ENCODE peak calls at places on chromosomes 16 and 17, in six cellular contexts. G is right atrium auricular region; L is uterus; Z is GM23248; J is CD4-positive, alpha-beta memory T cell; W is hepatocyte. A is an unnamed sample.

GRCh38 chr17:80577876-80578275 is 33.2 kb downstream of the RPTOR start:
- DNase-seq in W (no peak), Z (no peak), J (no peak), G (no peak), L (no peak), A (no peak)

GRCh38 chr17:6577686-6578263 is 21.4 kb upstream of the PITPNM3 start:
- DNase-seq in G (no peak), J (no peak), Z (no peak), L (no peak), W (no peak), A (no peak)

GRCh38 chr16:593406-593805 is 3.5 kb downstream of the RAB40C start:
- DNase-seq in Z (no peak), G (no peak), W (peak; percentile 84), L (no peak), J (no peak), A (no peak)

GRCh38 chr16:85123891-85124635 is 11.8 kb upstream of the CIBAR2 start:
- DNase-seq in G (peak; percentile 94), L (peak; percentile 75), W (peak; percentile 41), Z (peak; percentile 74), J (no peak), A (no peak)

GRCh38 chr17:4182043-4182442 is 39.0 kb downstream of the CYB5D2 start:
- DNase-seq in L (no peak), G (no peak), Z (no peak), W (no peak), J (no peak), A (no peak)

GRCh38 chr17:1515640-1516402 is 591 bp downstream of the INPP5K start:
- DNase-seq in J (peak; percentile 65), W (peak; percentile 88), L (peak; percentile 42), Z (peak; percentile 92), G (peak; percentile 81), A (peak; percentile 80)

GRCh38 chr16:35599429-35600165 is 2140.2 kb downstream of the TP53TG3F start:
- DNase-seq in J (no peak), Z (no peak), W (no peak), G (no peak), L (no peak), A (no peak)

GRCh38 chr16:86609115-86609514 is 30.8 kb downstream of the FOXL1 start:
- DNase-seq in Z (peak; percentile 86), G (no peak), J (no peak), L (no peak), W (no peak), A (no peak)

GRCh38 chr17:63932008-63932561 is at the start of gene CD79B:
- DNase-seq in W (no peak), J (peak; percentile 41), G (no peak), Z (no peak), L (no peak), A (no peak)

GRCh38 chr16:48542020-48542473 is 67.9 kb downstream of the N4BP1 start:
- DNase-seq in G (peak; percentile 87), Z (peak; percentile 82), W (peak; percentile 41), J (no peak), L (no peak), A (peak; percentile 21)

GRCh38 chr17:59627770-59628171 is 8.1 kb downstream of the CLTC start:
- DNase-seq in Z (no peak), W (no peak), J (no peak), L (no peak), G (no peak), A (no peak)

GRCh38 chr17:32445075-32445427 is 741 bp downstream of the PSMD11 start:
- DNase-seq in W (peak; percentile 70), L (no peak), G (no peak), Z (peak; percentile 90), J (no peak), A (peak; percentile 27)

GRCh38 chr16:17817260-17817659 is 346.5 kb upstream of the XYLT1 start:
- DNase-seq in Z (no peak), G (no peak), J (no peak), W (no peak), L (no peak), A (no peak)

GRCh38 chr17:27577124-27577761 is 53.7 kb upstream of the LGALS9 start:
- DNase-seq in J (no peak), L (no peak), W (peak; percentile 68), G (no peak), Z (peak; percentile 82), A (peak; percentile 76)

GRCh38 chr16:60203525-60204124 is 1469.5 kb upstream of the GOT2 start:
- DNase-seq in W (peak; percentile 14), J (no peak), G (no peak), L (no peak), Z (peak; percentile 29), A (no peak)

GRCh38 chr16:82990155-82990554 is 363.4 kb downstream of the CDH13 start:
- DNase-seq in L (no peak), Z (peak; percentile 80), W (no peak), G (no peak), J (no peak), A (no peak)

GRCh38 chr17:17151541-17151940 is 54.6 kb downstream of the PLD6 start:
- DNase-seq in Z (peak; percentile 75), J (no peak), L (no peak), W (no peak), G (no peak), A (no peak)

GRCh38 chr16:60636117-60636516 is 1400.1 kb downstream of the CDH8 start:
- DNase-seq in J (no peak), Z (no peak), G (no peak), L (no peak), W (peak; percentile 26), A (no peak)

GRCh38 chr16:2152695-2153506 is 2.7 kb upstream of the TRAF7 start:
- DNase-seq in J (no peak), Z (peak; percentile 23), L (no peak), G (no peak), W (peak; percentile 53), A (peak; percentile 67)

GRCh38 chr17:76532072-76532651 is 5.3 kb downstream of the CYGB start:
- DNase-seq in G (no peak), J (no peak), W (no peak), Z (no peak), L (no peak), A (no peak)

GRCh38 chr16:84607694-84608093 is 10.2 kb downstream of the COTL1 start:
- DNase-seq in J (peak; percentile 52), G (no peak), L (no peak), W (no peak), Z (no peak), A (no peak)

GRCh38 chr17:76365256-76365903 is 11.7 kb upstream of the PRPSAP1 start:
- DNase-seq in W (no peak), Z (peak; percentile 34), J (no peak), G (no peak), L (no peak), A (no peak)

GRCh38 chr17:82648761-82649474 is 674 bp upstream of the WDR45B start:
- DNase-seq in L (peak; percentile 77), Z (no peak), W (no peak), G (peak; percentile 68), J (peak; percentile 51), A (peak; percentile 75)

GRCh38 chr16:53094013-53094630 is 39.3 kb downstream of the CHD9 start:
- DNase-seq in W (peak; percentile 51), Z (no peak), G (peak; percentile 73), J (peak; percentile 19), L (no peak), A (no peak)

GRCh38 chr16:14029658-14030057 is 41.5 kb upstream of the MRTFB start:
- DNase-seq in L (no peak), G (no peak), J (no peak), Z (no peak), W (no peak), A (no peak)

DNA sequence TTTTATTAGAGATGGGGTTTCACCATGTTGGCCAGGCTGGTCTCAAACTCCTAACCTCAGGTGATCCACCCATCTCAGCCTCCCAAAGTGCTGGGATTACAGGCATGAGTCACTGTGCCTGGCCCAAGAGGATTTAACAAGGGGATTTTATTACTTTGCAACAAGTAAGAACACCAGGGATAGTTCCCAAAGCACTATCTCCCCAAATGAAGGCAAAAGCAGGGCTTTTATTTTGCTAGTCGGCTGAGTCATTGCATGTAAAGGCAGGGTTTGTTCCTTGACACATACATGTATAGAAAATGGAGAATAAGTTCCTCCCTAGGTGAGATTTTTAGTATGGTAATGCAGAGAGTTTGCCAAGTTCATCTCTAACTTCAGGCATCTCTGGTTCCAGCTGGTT is 24.0 kb downstream of the REXO5 start:
- DNase-seq in G (no peak), L (no peak), Z (no peak), W (no peak), J (no peak), A (no peak)
- H3K27ac ChIP-seq in G (no peak overlapping the region), L (no peak overlapping the region), Z (no peak overlapping the region), W (no peak overlapping the region), J (no peak overlapping the region), A (no peak overlapping the region)

DNA sequence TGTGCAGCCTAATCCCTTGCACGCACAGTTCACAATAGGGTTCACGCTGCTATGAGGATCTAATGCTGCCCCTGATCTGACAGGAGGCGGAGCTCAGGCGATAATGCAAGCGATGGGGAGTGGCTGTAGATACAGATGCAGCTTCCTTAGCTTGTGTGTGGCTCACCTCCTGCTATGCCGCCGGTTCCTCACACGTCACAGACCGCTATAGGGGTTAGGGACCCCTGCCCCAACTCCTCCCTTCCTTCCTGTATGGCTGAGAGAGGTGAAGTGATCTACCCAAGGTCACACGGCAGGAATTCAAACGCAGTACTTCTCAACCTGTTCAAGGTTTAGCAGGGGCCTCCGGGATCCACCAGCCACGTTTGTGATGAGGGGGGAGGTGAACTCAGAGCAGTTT is 13.4 kb upstream of the PLLP start:
- DNase-seq in G (no peak), W (no peak), J (peak; percentile 72), L (no peak), Z (no peak), A (no peak)
- H3K36me3 ChIP-seq in G (no peaks in the 10 kb centered on the region), W (no peaks in the 10 kb centered on the region), J (no peaks in the 10 kb centered on the region), L (no peaks in the 10 kb centered on the region), Z (no peaks in the 10 kb centered on the region), A (no peaks in the 10 kb centered on the region)

GRCh38 chr16:62644030-62644812 is 608.0 kb upstream of the CDH8 start:
- DNase-seq in G (no peak), W (no peak), L (no peak), J (no peak), Z (no peak), A (no peak)

GRCh38 chr16:62642677-62643076 is 606.4 kb upstream of the CDH8 start:
- DNase-seq in J (no peak), G (no peak), L (no peak), W (no peak), Z (no peak), A (no peak)

GRCh38 chr16:62638964-62639861 is 603.0 kb upstream of the CDH8 start:
- DNase-seq in L (no peak), Z (peak; percentile 9), J (no peak), G (no peak), W (no peak), A (no peak)

GRCh38 chr16:62638324-62638911 is 602.2 kb upstream of the CDH8 start:
- DNase-seq in L (no peak), W (no peak), G (no peak), J (no peak), Z (no peak), A (no peak)

DNA sequence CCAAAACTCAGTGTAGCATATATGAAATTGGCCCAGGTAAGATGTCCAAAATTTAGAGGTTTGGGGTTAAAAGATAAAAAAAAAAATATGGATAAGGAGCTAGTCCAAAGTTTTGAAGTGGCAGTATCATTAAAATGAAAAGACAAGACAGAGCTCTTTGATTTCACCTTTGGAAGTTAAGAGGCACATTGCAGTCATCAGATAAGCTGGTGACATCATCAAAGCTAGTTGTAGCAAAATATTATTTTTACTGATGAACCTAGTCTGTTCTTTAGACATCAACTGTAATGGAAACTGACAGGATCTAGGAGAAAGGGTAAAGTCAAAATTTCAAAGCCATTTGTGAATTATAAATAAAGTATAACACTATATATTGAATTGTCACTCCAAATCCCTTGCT is 603.7 kb upstream of the CDH8 start:
- DNase-seq in W (no peak), Z (no peak), G (no peak), J (no peak), L (no peak), A (no peak)
- H3K9me3 ChIP-seq in W (no peaks in the 10 kb centered on the region), Z (no peaks in the 10 kb centered on the region), G (no peaks in the 10 kb centered on the region), J (no peaks in the 10 kb centered on the region), L (no peaks in the 10 kb centered on the region), A (no peaks in the 10 kb centered on the region)

GRCh38 chr17:75238684-75239191 is 22.7 kb downstream of the GGA3 start:
- DNase-seq in Z (peak; percentile 81), G (no peak), J (peak; percentile 67), W (peak; percentile 79), L (peak; percentile 55), A (peak; percentile 81)
- H3K27ac ChIP-seq in Z (no peak overlapping the region), G (peak overlapping the region; percentile 72), J (peak overlapping the region; percentile 16), W (no peak overlapping the region), L (peak overlapping the region; percentile 33), A (peak overlapping the region; percentile 22)

A was measured in WERI-Rb-1.